ENCODE peak calls at places on chromosome 9, in four cellular contexts. One of them, this sample, is unnamed.

GRCh38 chr9:99601506-99601905 is 220.2 kb upstream of the NR4A3 start:
- DNase-seq in fibroblast of mammary gland: peak; percentile 31
- DNase-seq in osteocyte: no peak
- DNase-seq in lower lobe of right lung: no peak
- DNase-seq in this sample: no peak

GRCh38 chr9:124675261-124676158 is 95.6 kb downstream of the NR6A1 start:
- DNase-seq in fibroblast of mammary gland: no peak
- DNase-seq in osteocyte: no peak
- DNase-seq in lower lobe of right lung: no peak
- DNase-seq in this sample: no peak

GRCh38 chr9:113219972-113220371 is 1.1 kb downstream of the FKBP15 start:
- DNase-seq in fibroblast of mammary gland: peak; percentile 78
- DNase-seq in osteocyte: no peak
- DNase-seq in lower lobe of right lung: no peak
- DNase-seq in this sample: peak; percentile 5

GRCh38 chr9:105930007-105930627 is 235.8 kb downstream of the TMEM38B start:
- DNase-seq in fibroblast of mammary gland: no peak
- DNase-seq in osteocyte: no peak
- DNase-seq in lower lobe of right lung: no peak
- DNase-seq in this sample: no peak

GRCh38 chr9:76290555-76290954 is 103.7 kb downstream of the RFK start:
- DNase-seq in fibroblast of mammary gland: no peak
- DNase-seq in osteocyte: no peak
- DNase-seq in lower lobe of right lung: no peak
- DNase-seq in this sample: no peak

GRCh38 chr9:126169736-126170135 is 156.9 kb upstream of the MVB12B start:
- DNase-seq in fibroblast of mammary gland: no peak
- DNase-seq in osteocyte: peak; percentile 40
- DNase-seq in lower lobe of right lung: no peak
- DNase-seq in this sample: no peak

GRCh38 chr9:36396985-36397384 is 3.1 kb downstream of the RNF38 start:
- DNase-seq in fibroblast of mammary gland: peak; percentile 50
- DNase-seq in osteocyte: no peak
- DNase-seq in lower lobe of right lung: no peak
- DNase-seq in this sample: peak; percentile 65

GRCh38 chr9:18237776-18238175 is 236.2 kb upstream of the ADAMTSL1 start:
- DNase-seq in fibroblast of mammary gland: no peak
- DNase-seq in osteocyte: no peak
- DNase-seq in lower lobe of right lung: no peak
- DNase-seq in this sample: no peak

GRCh38 chr9:117081641-117082317 is 333.1 kb downstream of the ASTN2 start:
- DNase-seq in fibroblast of mammary gland: peak; percentile 5
- DNase-seq in osteocyte: no peak
- DNase-seq in lower lobe of right lung: no peak
- DNase-seq in this sample: no peak

GRCh38 chr9:129176786-129177442 is 1.1 kb downstream of the IER5L start:
- DNase-seq in fibroblast of mammary gland: peak; percentile 41
- DNase-seq in osteocyte: no peak
- DNase-seq in lower lobe of right lung: peak; percentile 71
- DNase-seq in this sample: no peak

GRCh38 chr9:129174724-129175514 is 3.1 kb downstream of the IER5L start:
- DNase-seq in fibroblast of mammary gland: peak; percentile 87
- DNase-seq in osteocyte: peak; percentile 87
- DNase-seq in lower lobe of right lung: peak; percentile 82
- DNase-seq in this sample: peak; percentile 49

GRCh38 chr9:129177443-129177790 is 644 bp downstream of the IER5L start:
- DNase-seq in fibroblast of mammary gland: no peak
- DNase-seq in osteocyte: no peak
- DNase-seq in lower lobe of right lung: no peak
- DNase-seq in this sample: no peak

GRCh38 chr9:129175515-129175824 is 2.6 kb downstream of the IER5L start:
- DNase-seq in fibroblast of mammary gland: no peak
- DNase-seq in osteocyte: no peak
- DNase-seq in lower lobe of right lung: no peak
- DNase-seq in this sample: no peak

GRCh38 chr9:129175825-129176633 is 2.0 kb downstream of the IER5L start:
- DNase-seq in fibroblast of mammary gland: peak; percentile 87
- DNase-seq in osteocyte: peak; percentile 89
- DNase-seq in lower lobe of right lung: peak; percentile 90
- DNase-seq in this sample: peak; percentile 87
- TF ChIP-seq CTCF in fibroblast of mammary gland: no peak
- TF ChIP-seq CTCF in osteocyte: no peak
- TF ChIP-seq CTCF in lower lobe of right lung: no peak
- TF ChIP-seq CTCF in this sample: no peak

DNA sequence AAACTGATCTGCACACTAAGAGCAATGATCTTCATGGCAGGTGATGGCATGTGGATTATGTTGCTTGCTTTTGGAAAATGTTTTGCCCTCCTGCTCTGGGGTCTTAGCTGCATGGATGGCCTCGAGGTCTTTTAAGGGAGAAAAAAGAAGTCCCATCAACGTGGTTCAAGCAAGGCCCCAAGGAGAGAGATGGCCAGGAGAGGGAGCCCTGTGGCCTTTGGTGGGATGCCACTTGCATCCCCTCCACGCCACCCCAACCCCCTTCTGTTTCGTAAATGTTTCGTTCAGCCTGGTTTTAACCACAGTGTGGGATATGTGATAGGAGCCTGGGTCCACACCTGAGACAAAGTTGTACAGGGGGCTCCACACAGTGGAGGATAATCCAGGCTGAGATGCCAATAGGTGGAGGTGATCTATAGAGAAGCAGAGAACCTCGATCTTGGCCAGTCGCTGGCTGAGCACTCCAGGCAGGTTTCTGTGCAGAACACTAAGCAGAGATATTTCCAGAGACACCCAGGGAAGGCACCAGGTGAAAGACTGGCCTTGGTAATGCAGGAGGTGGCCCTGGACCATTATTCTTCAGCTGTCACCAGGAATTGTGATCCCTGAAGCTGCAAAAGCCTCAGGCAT is 25.8 kb upstream of the FRRS1L start:
- DNase-seq in fibroblast of mammary gland: no peak
- DNase-seq in osteocyte: no peak
- DNase-seq in lower lobe of right lung: no peak
- DNase-seq in this sample: peak; percentile 43
- TF ChIP-seq CTCF in fibroblast of mammary gland: peak; percentile 21
- TF ChIP-seq CTCF in osteocyte: peak; percentile 65
- TF ChIP-seq CTCF in lower lobe of right lung: peak; percentile 16
- TF ChIP-seq CTCF in this sample: peak; percentile 72

DNA sequence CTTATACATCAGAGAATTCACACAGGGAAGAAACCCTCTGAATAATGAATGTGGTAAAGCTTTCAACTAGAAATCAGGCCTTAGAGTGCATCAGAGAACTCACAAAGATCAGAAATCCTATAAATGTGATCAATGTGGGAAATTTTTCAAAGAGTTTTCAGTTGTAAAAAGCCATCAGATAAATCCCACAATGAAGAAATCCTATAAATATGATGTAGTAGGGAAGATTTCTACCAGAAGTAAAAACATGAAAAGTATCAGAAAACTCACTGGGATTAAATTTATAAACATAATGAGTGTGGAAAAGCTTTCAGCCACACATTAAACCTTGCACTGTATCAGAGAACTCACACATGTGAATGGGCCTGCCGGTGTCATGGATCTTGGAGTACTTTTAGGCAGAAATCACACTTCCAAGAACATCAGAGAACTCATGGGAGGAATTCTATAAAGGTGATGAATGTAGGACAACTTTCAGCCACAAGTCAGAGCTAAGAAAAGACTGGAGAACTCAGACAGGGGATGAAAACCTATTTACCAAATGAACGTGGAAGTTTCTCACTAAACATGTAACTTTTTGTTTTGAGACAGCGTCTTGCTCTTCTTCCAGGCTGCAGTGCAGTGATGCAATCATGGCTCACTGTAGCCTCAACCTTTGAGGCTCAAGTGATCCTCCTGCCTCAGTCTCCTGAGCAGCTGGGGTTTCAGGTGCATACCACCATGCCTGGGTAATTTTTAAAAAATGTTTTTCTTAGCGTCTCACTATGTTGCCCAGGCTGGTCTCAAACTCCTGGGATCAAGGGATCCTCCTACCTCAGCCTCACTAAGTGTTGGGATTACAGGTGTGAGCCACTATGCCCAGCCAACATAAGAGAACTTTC is 39.5 kb downstream of the ZNF510 start:
- DNase-seq in fibroblast of mammary gland: no peak
- DNase-seq in osteocyte: no peak
- DNase-seq in lower lobe of right lung: no peak
- DNase-seq in this sample: no peak
- TF ChIP-seq CTCF in fibroblast of mammary gland: no peak
- TF ChIP-seq CTCF in osteocyte: no peak
- TF ChIP-seq CTCF in lower lobe of right lung: no peak
- TF ChIP-seq CTCF in this sample: no peak

GRCh38 chr9:91187311-91187964 is 174.3 kb downstream of the AUH start:
- DNase-seq in fibroblast of mammary gland: no peak
- DNase-seq in osteocyte: peak; percentile 49
- DNase-seq in lower lobe of right lung: no peak
- DNase-seq in this sample: no peak
- TF ChIP-seq CTCF in fibroblast of mammary gland: no peak
- TF ChIP-seq CTCF in osteocyte: no peak
- TF ChIP-seq CTCF in lower lobe of right lung: no peak
- TF ChIP-seq CTCF in this sample: no peak

DNA sequence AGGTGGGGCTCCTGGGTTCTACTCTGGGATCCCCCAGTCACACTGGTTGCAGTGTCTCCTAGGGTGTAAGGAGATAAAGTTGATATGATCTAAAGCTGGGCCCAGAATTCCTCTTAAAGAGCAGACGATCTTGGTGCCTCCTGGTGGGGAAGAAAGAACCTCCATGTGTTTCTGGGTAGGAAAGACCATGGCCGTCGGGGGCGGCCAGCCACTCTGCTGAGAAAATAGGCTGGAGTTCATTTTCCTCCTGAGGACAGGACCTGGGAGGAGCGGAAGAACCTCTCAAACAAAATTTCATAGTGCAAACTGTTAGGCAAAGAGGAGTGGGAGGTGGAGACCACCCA is 163.8 kb upstream of the TBC1D2 start:
- DNase-seq in fibroblast of mammary gland: no peak
- DNase-seq in osteocyte: no peak
- DNase-seq in lower lobe of right lung: no peak
- DNase-seq in this sample: no peak
- TF ChIP-seq CTCF in fibroblast of mammary gland: no peak
- TF ChIP-seq CTCF in osteocyte: no peak
- TF ChIP-seq CTCF in lower lobe of right lung: no peak
- TF ChIP-seq CTCF in this sample: no peak

GRCh38 chr9:127423934-127424668 is at the start of gene ZNF79:
- DNase-seq in fibroblast of mammary gland: peak; percentile 89
- DNase-seq in osteocyte: peak; percentile 97
- DNase-seq in lower lobe of right lung: peak; percentile 96
- DNase-seq in this sample: peak; percentile 84
- TF ChIP-seq CTCF in fibroblast of mammary gland: no peak
- TF ChIP-seq CTCF in osteocyte: no peak
- TF ChIP-seq CTCF in lower lobe of right lung: no peak
- TF ChIP-seq CTCF in this sample: no peak

DNA sequence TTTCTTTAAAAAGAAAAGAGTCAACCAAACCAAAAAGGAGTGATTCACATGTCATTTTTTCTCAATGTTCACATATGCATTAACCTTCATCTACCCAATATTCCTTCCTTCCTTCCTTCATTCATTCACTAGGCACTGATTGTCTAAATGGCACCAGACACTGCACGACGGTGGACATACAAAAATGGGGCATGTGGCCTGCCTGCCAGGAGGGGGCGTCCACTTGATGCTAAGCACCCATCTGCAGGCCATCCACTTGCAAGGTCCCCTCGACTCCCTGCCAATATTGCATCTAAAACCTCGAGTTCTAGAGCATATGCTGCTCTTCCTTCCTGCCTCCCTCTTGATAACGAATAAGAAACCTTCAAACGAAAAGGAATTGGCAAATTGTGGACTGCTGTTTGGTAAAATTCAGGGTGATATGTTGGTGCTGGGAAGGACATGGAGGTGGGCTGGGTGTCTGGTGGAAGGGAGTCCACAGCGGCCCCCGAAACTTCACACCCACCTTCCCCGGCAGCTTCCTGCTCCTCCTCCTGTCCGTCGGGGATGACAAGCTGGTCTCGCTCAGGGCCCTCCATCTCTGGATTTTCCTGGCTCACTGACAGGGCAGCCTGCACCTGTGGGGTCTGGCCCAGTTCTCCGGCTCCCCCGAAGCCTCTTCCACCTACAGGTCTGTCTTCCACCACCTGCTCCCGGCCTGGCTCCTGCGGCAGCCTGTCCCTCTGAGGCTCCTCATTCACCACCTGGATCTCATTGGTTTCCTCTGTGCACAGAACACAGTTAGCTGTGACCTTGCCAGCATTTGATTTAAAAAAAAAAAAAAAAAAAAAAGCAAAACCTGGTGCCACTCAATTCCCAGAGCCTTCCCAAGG is 64.3 kb downstream of the GOLM1 start:
- DNase-seq in fibroblast of mammary gland: peak; percentile 59
- DNase-seq in osteocyte: no peak
- DNase-seq in lower lobe of right lung: no peak
- DNase-seq in this sample: peak; percentile 17
- TF ChIP-seq CTCF in fibroblast of mammary gland: peak; percentile 62
- TF ChIP-seq CTCF in osteocyte: peak; percentile 52
- TF ChIP-seq CTCF in lower lobe of right lung: peak; percentile 42
- TF ChIP-seq CTCF in this sample: peak; percentile 60

DNA sequence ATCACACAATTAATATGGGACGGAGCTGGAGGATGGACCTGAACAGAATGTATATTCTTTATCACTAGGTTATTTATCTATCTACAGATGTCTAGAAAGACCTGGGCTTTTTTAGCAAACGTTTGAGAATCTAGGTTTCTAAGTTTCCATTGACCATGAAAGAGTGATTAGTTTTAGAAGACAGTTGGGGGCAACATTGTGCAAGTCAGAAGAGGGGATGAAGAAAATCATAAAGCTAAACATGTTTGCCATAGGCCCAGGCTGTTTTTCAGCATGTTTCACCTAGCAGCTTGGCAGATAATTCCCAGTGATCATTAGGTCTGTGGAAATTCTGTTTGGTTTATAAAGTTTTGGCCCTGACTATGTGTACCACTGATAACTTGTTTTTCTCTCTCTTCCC is 44.1 kb upstream of the CDKN2B start:
- DNase-seq in fibroblast of mammary gland: peak; percentile 31
- DNase-seq in osteocyte: no peak
- DNase-seq in lower lobe of right lung: no peak
- DNase-seq in this sample: no peak
- TF ChIP-seq CTCF in fibroblast of mammary gland: no peak
- TF ChIP-seq CTCF in osteocyte: peak; percentile 20
- TF ChIP-seq CTCF in lower lobe of right lung: no peak
- TF ChIP-seq CTCF in this sample: no peak

GRCh38 chr9:84945878-84946538 is 276.5 kb downstream of the NTRK2 start:
- DNase-seq in fibroblast of mammary gland: peak; percentile 3
- DNase-seq in osteocyte: no peak
- DNase-seq in lower lobe of right lung: no peak
- DNase-seq in this sample: no peak
- TF ChIP-seq CTCF in fibroblast of mammary gland: no peak
- TF ChIP-seq CTCF in osteocyte: peak; percentile 31
- TF ChIP-seq CTCF in lower lobe of right lung: no peak
- TF ChIP-seq CTCF in this sample: no peak

This sample was measured in bronchial epithelial cell.